ENCODE peak calls at places on chromosomes 2 and 18, in six cellular contexts. One of them, this sample, is unnamed.

GRCh38 chr18:79884963-79885728 is 66.3 kb downstream of the SLC66A2 start:
- DNase-seq in IMR-90: no peak
- DNase-seq in tibial nerve: no peak
- DNase-seq in A549: no peak
- DNase-seq in AG10803: no peak
- DNase-seq in HepG2: no peak
- DNase-seq in this sample: no peak

GRCh38 chr2:236607471-236608307 is 38.1 kb downstream of the ACKR3 start:
- DNase-seq in HepG2: no peak
- DNase-seq in A549: peak; percentile 11
- DNase-seq in tibial nerve: no peak
- DNase-seq in AG10803: peak; percentile 81
- DNase-seq in IMR-90: peak; percentile 14
- DNase-seq in this sample: peak; percentile 3

GRCh38 chr2:46878886-46879285 is 36.7 kb downstream of the MCFD2 start:
- DNase-seq in tibial nerve: no peak
- DNase-seq in HepG2: peak; percentile 43
- DNase-seq in A549: peak; percentile 20
- DNase-seq in IMR-90: peak; percentile 84
- DNase-seq in AG10803: no peak
- DNase-seq in this sample: peak; percentile 57

GRCh38 chr2:153068067-153068466 is 349.6 kb downstream of the ARL6IP6 start:
- DNase-seq in HepG2: no peak
- DNase-seq in IMR-90: no peak
- DNase-seq in A549: no peak
- DNase-seq in AG10803: no peak
- DNase-seq in tibial nerve: no peak
- DNase-seq in this sample: no peak

GRCh38 chr2:218806346-218806978 is 24.5 kb downstream of the CYP27A1 start:
- DNase-seq in AG10803: peak; percentile 100
- DNase-seq in tibial nerve: peak; percentile 77
- DNase-seq in A549: peak; percentile 14
- DNase-seq in IMR-90: peak; percentile 96
- DNase-seq in HepG2: peak; percentile 91
- DNase-seq in this sample: peak; percentile 99

GRCh38 chr2:29174937-29175336 is 59.7 kb downstream of the CLIP4 start:
- DNase-seq in HepG2: no peak
- DNase-seq in IMR-90: no peak
- DNase-seq in tibial nerve: no peak
- DNase-seq in AG10803: no peak
- DNase-seq in A549: no peak
- DNase-seq in this sample: no peak

GRCh38 chr2:233707979-233708644 is 4.6 kb upstream of the UGT1A5 start:
- DNase-seq in tibial nerve: no peak
- DNase-seq in A549: peak; percentile 87
- DNase-seq in AG10803: no peak
- DNase-seq in HepG2: no peak
- DNase-seq in IMR-90: peak; percentile 54
- DNase-seq in this sample: peak; percentile 76

GRCh38 chr2:160911258-160911657 is 249.0 kb upstream of the TANK start:
- DNase-seq in HepG2: no peak
- DNase-seq in A549: no peak
- DNase-seq in tibial nerve: no peak
- DNase-seq in IMR-90: no peak
- DNase-seq in AG10803: peak; percentile 47
- DNase-seq in this sample: no peak

GRCh38 chr18:63887424-63887823 is at the start of gene SERPINB2:
- DNase-seq in IMR-90: peak; percentile 41
- DNase-seq in HepG2: no peak
- DNase-seq in tibial nerve: no peak
- DNase-seq in AG10803: peak; percentile 43
- DNase-seq in A549: no peak
- DNase-seq in this sample: peak; percentile 22

GRCh38 chr2:109692013-109692738 is 78.0 kb downstream of the SOWAHC start:
- DNase-seq in tibial nerve: no peak
- DNase-seq in A549: no peak
- DNase-seq in HepG2: no peak
- DNase-seq in AG10803: no peak
- DNase-seq in IMR-90: no peak
- DNase-seq in this sample: no peak

GRCh38 chr2:45610281-45611019 is 617 bp downstream of the SRBD1 start:
- DNase-seq in IMR-90: peak; percentile 59
- DNase-seq in HepG2: peak; percentile 80
- DNase-seq in tibial nerve: peak; percentile 30
- DNase-seq in AG10803: peak; percentile 56
- DNase-seq in A549: peak; percentile 82
- DNase-seq in this sample: peak; percentile 75

GRCh38 chr2:134360750-134361487 is 107.0 kb downstream of the MGAT5 start:
- DNase-seq in A549: no peak
- DNase-seq in HepG2: no peak
- DNase-seq in tibial nerve: no peak
- DNase-seq in AG10803: no peak
- DNase-seq in IMR-90: no peak
- DNase-seq in this sample: peak; percentile 17

GRCh38 chr2:400988-401679 is 113.2 kb upstream of the ALKAL2 start:
- DNase-seq in tibial nerve: no peak
- DNase-seq in HepG2: no peak
- DNase-seq in A549: no peak
- DNase-seq in AG10803: no peak
- DNase-seq in IMR-90: no peak
- DNase-seq in this sample: no peak

GRCh38 chr2:178478102-178478441 is 328 bp downstream of the FKBP7 start:
- DNase-seq in tibial nerve: no peak
- DNase-seq in HepG2: no peak
- DNase-seq in A549: no peak
- DNase-seq in IMR-90: peak; percentile 31
- DNase-seq in AG10803: no peak
- DNase-seq in this sample: peak; percentile 32

GRCh38 chr2:42503291-42503690 is 9.5 kb upstream of the KCNG3 start:
- DNase-seq in A549: peak; percentile 37
- DNase-seq in AG10803: no peak
- DNase-seq in tibial nerve: no peak
- DNase-seq in HepG2: no peak
- DNase-seq in IMR-90: no peak
- DNase-seq in this sample: no peak

GRCh38 chr2:40369619-40370397 is 82.1 kb downstream of the SLC8A1 start:
- DNase-seq in tibial nerve: no peak
- DNase-seq in IMR-90: peak; percentile 85
- DNase-seq in AG10803: peak; percentile 57
- DNase-seq in HepG2: no peak
- DNase-seq in A549: no peak
- DNase-seq in this sample: peak; percentile 61

GRCh38 chr2:101307950-101308431 is 510 bp downstream of the RNF149 start:
- DNase-seq in HepG2: no peak
- DNase-seq in AG10803: peak; percentile 15
- DNase-seq in tibial nerve: no peak
- DNase-seq in IMR-90: no peak
- DNase-seq in A549: peak; percentile 15
- DNase-seq in this sample: peak; percentile 14

GRCh38 chr18:286515-287310 is 18.9 kb upstream of the THOC1 start:
- DNase-seq in IMR-90: peak; percentile 42
- DNase-seq in tibial nerve: no peak
- DNase-seq in AG10803: peak; percentile 53
- DNase-seq in A549: peak; percentile 10
- DNase-seq in HepG2: peak; percentile 20
- DNase-seq in this sample: peak; percentile 66

GRCh38 chr2:141497262-141497661 is 633.6 kb downstream of the LRP1B start:
- DNase-seq in tibial nerve: no peak
- DNase-seq in IMR-90: no peak
- DNase-seq in A549: no peak
- DNase-seq in AG10803: no peak
- DNase-seq in HepG2: no peak
- DNase-seq in this sample: no peak

GRCh38 chr2:141499123-141499522 is 631.7 kb downstream of the LRP1B start:
- DNase-seq in tibial nerve: no peak
- DNase-seq in AG10803: no peak
- DNase-seq in IMR-90: no peak
- DNase-seq in A549: no peak
- DNase-seq in HepG2: no peak
- DNase-seq in this sample: no peak

GRCh38 chr2:141493936-141494335 is 636.9 kb downstream of the LRP1B start:
- DNase-seq in A549: no peak
- DNase-seq in AG10803: no peak
- DNase-seq in IMR-90: no peak
- DNase-seq in tibial nerve: no peak
- DNase-seq in HepG2: no peak
- DNase-seq in this sample: no peak

GRCh38 chr2:141498561-141498960 is 632.3 kb downstream of the LRP1B start:
- DNase-seq in A549: no peak
- DNase-seq in IMR-90: peak; percentile 55
- DNase-seq in HepG2: no peak
- DNase-seq in AG10803: peak; percentile 35
- DNase-seq in tibial nerve: no peak
- DNase-seq in this sample: peak; percentile 33

DNA sequence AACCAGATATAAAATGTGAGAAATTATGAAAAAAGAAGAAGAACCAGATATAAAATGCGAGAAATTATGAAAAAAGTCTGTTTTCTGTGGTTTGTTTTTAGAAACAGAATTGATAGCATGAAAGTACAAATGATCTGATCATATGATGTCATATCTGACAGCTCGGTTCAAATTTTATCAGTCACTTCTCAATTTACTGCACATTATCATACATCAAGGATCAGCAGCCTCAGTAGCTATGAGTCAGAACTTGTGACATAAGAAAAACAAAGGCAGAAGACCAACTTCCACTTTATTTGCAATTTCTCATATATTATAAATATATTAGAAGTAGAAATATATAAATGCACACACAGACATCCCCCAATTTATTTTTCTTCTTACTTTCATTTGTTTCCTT is 634.0 kb downstream of the LRP1B start:
- DNase-seq in AG10803: no peak
- DNase-seq in A549: no peak
- DNase-seq in tibial nerve: no peak
- DNase-seq in IMR-90: peak; percentile 19
- DNase-seq in HepG2: no peak
- DNase-seq in this sample: peak; percentile 25
- H3K4me3 ChIP-seq in AG10803: no peak overlapping the region
- H3K4me3 ChIP-seq in A549: no peak overlapping the region
- H3K4me3 ChIP-seq in tibial nerve: no peak overlapping the region
- H3K4me3 ChIP-seq in IMR-90: no peak overlapping the region
- H3K4me3 ChIP-seq in HepG2: no peak overlapping the region
- H3K4me3 ChIP-seq in this sample: no peak overlapping the region

GRCh38 chr18:75728621-75729020 is 301.1 kb upstream of the SMIM21 start:
- DNase-seq in HepG2: no peak
- DNase-seq in AG10803: no peak
- DNase-seq in IMR-90: no peak
- DNase-seq in tibial nerve: no peak
- DNase-seq in A549: no peak
- DNase-seq in this sample: no peak

GRCh38 chr18:75730249-75730648 is 302.7 kb upstream of the SMIM21 start:
- DNase-seq in AG10803: no peak
- DNase-seq in A549: no peak
- DNase-seq in tibial nerve: no peak
- DNase-seq in HepG2: no peak
- DNase-seq in IMR-90: no peak
- DNase-seq in this sample: no peak

DNA sequence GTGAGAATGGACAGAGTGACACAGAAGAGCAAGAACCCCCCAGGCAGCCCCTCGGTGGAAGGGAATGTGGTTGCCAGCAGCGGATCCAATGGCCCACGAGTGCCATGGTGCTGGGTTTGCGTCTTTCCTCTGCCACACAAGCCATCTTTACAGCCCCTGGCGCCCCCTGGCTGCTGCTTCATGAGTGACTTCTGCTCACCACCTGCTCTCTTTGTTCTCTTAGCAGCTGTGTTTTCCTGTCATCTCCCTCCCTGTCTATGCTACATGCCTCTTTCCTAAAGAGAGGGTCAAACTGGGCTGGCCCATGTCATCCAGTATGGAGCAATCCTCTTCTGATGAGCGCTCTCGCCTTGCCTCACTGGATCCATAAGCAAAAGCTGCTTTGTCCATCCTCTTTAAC is 300.0 kb upstream of the SMIM21 start:
- DNase-seq in IMR-90: peak; percentile 30
- DNase-seq in HepG2: peak; percentile 2
- DNase-seq in A549: peak; percentile 19
- DNase-seq in tibial nerve: no peak
- DNase-seq in AG10803: peak; percentile 21
- DNase-seq in this sample: peak; percentile 29
- TF ChIP-seq CTCF in IMR-90: peak; percentile 48
- TF ChIP-seq CTCF in HepG2: peak; percentile 49
- TF ChIP-seq CTCF in A549: peak; percentile 29
- TF ChIP-seq CTCF in tibial nerve: peak; percentile 53
- TF ChIP-seq CTCF in AG10803: peak; percentile 59
- TF ChIP-seq CTCF in this sample: peak; percentile 50

GRCh38 chr2:104118889-104119288 is 735.0 kb upstream of the POU3F3 start:
- DNase-seq in tibial nerve: no peak
- DNase-seq in AG10803: no peak
- DNase-seq in A549: no peak
- DNase-seq in IMR-90: no peak
- DNase-seq in HepG2: no peak
- DNase-seq in this sample: no peak

GRCh38 chr2:104125096-104125495 is 728.8 kb upstream of the POU3F3 start:
- DNase-seq in HepG2: no peak
- DNase-seq in AG10803: no peak
- DNase-seq in IMR-90: no peak
- DNase-seq in tibial nerve: no peak
- DNase-seq in A549: no peak
- DNase-seq in this sample: no peak

GRCh38 chr2:104120144-104120543 is 733.8 kb upstream of the POU3F3 start:
- DNase-seq in A549: no peak
- DNase-seq in AG10803: no peak
- DNase-seq in IMR-90: no peak
- DNase-seq in HepG2: no peak
- DNase-seq in tibial nerve: no peak
- DNase-seq in this sample: no peak
- H3K4me3 ChIP-seq in A549: no peak overlapping the region
- H3K4me3 ChIP-seq in AG10803: no peak overlapping the region
- H3K4me3 ChIP-seq in IMR-90: no peak overlapping the region
- H3K4me3 ChIP-seq in HepG2: no peak overlapping the region
- H3K4me3 ChIP-seq in tibial nerve: no peak overlapping the region
- H3K4me3 ChIP-seq in this sample: no peak overlapping the region

DNA sequence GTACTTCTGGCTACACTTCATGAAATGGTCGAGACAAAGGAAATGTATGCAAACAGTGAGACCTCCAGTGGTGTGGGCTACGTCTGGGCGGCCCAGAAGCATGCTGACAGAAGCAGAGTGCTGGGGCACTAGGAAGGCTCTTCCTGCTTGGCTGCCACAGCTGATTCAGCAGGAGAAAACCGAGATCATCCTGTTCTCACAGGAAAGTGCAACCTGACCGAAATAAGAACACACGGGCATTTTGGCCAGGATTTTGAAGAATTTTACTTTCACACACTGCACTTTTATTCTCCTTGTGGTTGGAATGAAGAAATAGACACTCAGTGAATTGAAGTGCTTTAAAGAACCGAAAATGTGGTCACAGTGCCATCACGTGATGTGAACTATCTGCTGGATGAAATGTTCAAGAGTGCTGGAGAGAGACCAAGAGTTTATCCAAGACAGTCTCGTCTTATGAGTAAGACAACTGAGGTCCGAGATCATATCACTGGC is 149.5 kb downstream of the CCBE1 start:
- DNase-seq in AG10803: peak; percentile 92
- DNase-seq in HepG2: no peak
- DNase-seq in A549: no peak
- DNase-seq in IMR-90: peak; percentile 93
- DNase-seq in tibial nerve: no peak
- DNase-seq in this sample: peak; percentile 81
- TF ChIP-seq CTCF in AG10803: peak; percentile 49
- TF ChIP-seq CTCF in HepG2: no peak
- TF ChIP-seq CTCF in A549: no peak
- TF ChIP-seq CTCF in IMR-90: peak; percentile 39
- TF ChIP-seq CTCF in tibial nerve: peak; percentile 23
- TF ChIP-seq CTCF in this sample: peak; percentile 18

GRCh38 chr2:207161247-207161646 is 4.5 kb downstream of the KLF7 start:
- DNase-seq in A549: no peak
- DNase-seq in tibial nerve: no peak
- DNase-seq in HepG2: no peak
- DNase-seq in AG10803: no peak
- DNase-seq in IMR-90: no peak
- DNase-seq in this sample: no peak
- H3K4me3 ChIP-seq in A549: peak overlapping the region; percentile 53
- H3K4me3 ChIP-seq in tibial nerve: no peak overlapping the region
- H3K4me3 ChIP-seq in HepG2: no peak overlapping the region
- H3K4me3 ChIP-seq in AG10803: peak overlapping the region; percentile 95
- H3K4me3 ChIP-seq in IMR-90: no peak overlapping the region
- H3K4me3 ChIP-seq in this sample: peak overlapping the region; percentile 91

This sample was measured in fibroblast of pulmonary artery.